ENCODE peak calls at places on chromosome 18, in nine cellular contexts. One of them, this sample, is unnamed. For H3K4me1, the result is how much of the 10 kb centered on the place peaks cover.

GRCh38 chr18:67068608-67069007 is 447.9 kb downstream of the DSEL start:
- DNase-seq in mammary epithelial cell: no peak
- DNase-seq in A549: no peak
- DNase-seq in heart left ventricle: no peak
- DNase-seq in tibial artery: no peak
- DNase-seq in body of pancreas: no peak
- DNase-seq in lower lobe of right lung: no peak
- DNase-seq in ovary: no peak
- DNase-seq in pancreas: no peak
- DNase-seq in this sample: no peak

GRCh38 chr18:23740105-23740830 is 51.0 kb downstream of the LAMA3 start:
- DNase-seq in pancreas: no peak
- DNase-seq in body of pancreas: no peak
- DNase-seq in tibial artery: no peak
- DNase-seq in ovary: no peak
- DNase-seq in A549: no peak
- DNase-seq in heart left ventricle: no peak
- DNase-seq in mammary epithelial cell: peak
- DNase-seq in lower lobe of right lung: no peak
- DNase-seq in this sample: no peak

GRCh38 chr18:71443726-71444480 is 1100.2 kb downstream of the CBLN2 start:
- DNase-seq in ovary: no peak
- DNase-seq in tibial artery: no peak
- DNase-seq in lower lobe of right lung: no peak
- DNase-seq in mammary epithelial cell: no peak
- DNase-seq in heart left ventricle: no peak
- DNase-seq in pancreas: no peak
- DNase-seq in A549: no peak
- DNase-seq in body of pancreas: no peak
- DNase-seq in this sample: no peak

GRCh38 chr18:67133669-67134068 is 382.9 kb downstream of the DSEL start:
- DNase-seq in ovary: no peak
- DNase-seq in A549: no peak
- DNase-seq in pancreas: no peak
- DNase-seq in heart left ventricle: no peak
- DNase-seq in lower lobe of right lung: no peak
- DNase-seq in body of pancreas: no peak
- DNase-seq in mammary epithelial cell: no peak
- DNase-seq in tibial artery: no peak
- DNase-seq in this sample: no peak

GRCh38 chr18:72652990-72653593 is 109.0 kb upstream of the CBLN2 start:
- DNase-seq in lower lobe of right lung: no peak
- DNase-seq in A549: peak
- DNase-seq in body of pancreas: peak
- DNase-seq in tibial artery: no peak
- DNase-seq in pancreas: peak
- DNase-seq in ovary: peak
- DNase-seq in mammary epithelial cell: peak
- DNase-seq in heart left ventricle: no peak
- DNase-seq in this sample: no peak

GRCh38 chr18:70418551-70419311 is 129.9 kb downstream of the SOCS6 start:
- DNase-seq in mammary epithelial cell: no peak
- DNase-seq in ovary: no peak
- DNase-seq in heart left ventricle: no peak
- DNase-seq in body of pancreas: no peak
- DNase-seq in pancreas: no peak
- DNase-seq in A549: no peak
- DNase-seq in tibial artery: no peak
- DNase-seq in lower lobe of right lung: no peak
- DNase-seq in this sample: no peak

GRCh38 chr18:39241534-39241933 is 1675.9 kb upstream of the CELF4 start:
- DNase-seq in tibial artery: no peak
- DNase-seq in body of pancreas: no peak
- DNase-seq in lower lobe of right lung: no peak
- DNase-seq in ovary: no peak
- DNase-seq in A549: no peak
- DNase-seq in pancreas: no peak
- DNase-seq in heart left ventricle: no peak
- DNase-seq in mammary epithelial cell: no peak
- DNase-seq in this sample: no peak

GRCh38 chr18:31619291-31619690 is 27.6 kb downstream of the TTR start:
- DNase-seq in pancreas: no peak
- DNase-seq in tibial artery: no peak
- DNase-seq in heart left ventricle: no peak
- DNase-seq in ovary: no peak
- DNase-seq in mammary epithelial cell: peak
- DNase-seq in lower lobe of right lung: no peak
- DNase-seq in body of pancreas: no peak
- DNase-seq in A549: no peak
- DNase-seq in this sample: no peak

GRCh38 chr18:75408554-75409506 is 18.7 kb downstream of the SMIM21 start:
- DNase-seq in mammary epithelial cell: peak
- DNase-seq in pancreas: no peak
- DNase-seq in body of pancreas: no peak
- DNase-seq in tibial artery: no peak
- DNase-seq in heart left ventricle: no peak
- DNase-seq in lower lobe of right lung: no peak
- DNase-seq in ovary: no peak
- DNase-seq in A549: peak
- DNase-seq in this sample: no peak

GRCh38 chr18:8247700-8248099 is 361.5 kb upstream of the RAB12 start:
- DNase-seq in lower lobe of right lung: no peak
- DNase-seq in ovary: no peak
- DNase-seq in tibial artery: no peak
- DNase-seq in heart left ventricle: no peak
- DNase-seq in mammary epithelial cell: no peak
- DNase-seq in pancreas: no peak
- DNase-seq in A549: no peak
- DNase-seq in body of pancreas: no peak
- DNase-seq in this sample: no peak

GRCh38 chr18:76328145-76328544 is 166.9 kb downstream of the ZNF516 start:
- DNase-seq in lower lobe of right lung: no peak
- DNase-seq in heart left ventricle: no peak
- DNase-seq in A549: no peak
- DNase-seq in tibial artery: no peak
- DNase-seq in ovary: no peak
- DNase-seq in pancreas: no peak
- DNase-seq in mammary epithelial cell: no peak
- DNase-seq in body of pancreas: no peak
- DNase-seq in this sample: no peak

GRCh38 chr18:58788971-58789797 is 75.5 kb upstream of the ZNF532 start:
- DNase-seq in mammary epithelial cell: peak
- DNase-seq in A549: peak
- DNase-seq in body of pancreas: no peak
- DNase-seq in pancreas: no peak
- DNase-seq in lower lobe of right lung: no peak
- DNase-seq in ovary: peak
- DNase-seq in heart left ventricle: peak
- DNase-seq in tibial artery: no peak
- DNase-seq in this sample: no peak

GRCh38 chr18:57441395-57441794 is 6.2 kb downstream of the ONECUT2 start:
- DNase-seq in tibial artery: no peak
- DNase-seq in pancreas: no peak
- DNase-seq in heart left ventricle: no peak
- DNase-seq in mammary epithelial cell: peak
- DNase-seq in ovary: no peak
- DNase-seq in body of pancreas: no peak
- DNase-seq in A549: no peak
- DNase-seq in lower lobe of right lung: no peak
- DNase-seq in this sample: no peak

GRCh38 chr18:4107049-4107459 is 348.1 kb downstream of the DLGAP1 start:
- DNase-seq in pancreas: no peak
- DNase-seq in lower lobe of right lung: no peak
- DNase-seq in body of pancreas: no peak
- DNase-seq in A549: no peak
- DNase-seq in ovary: no peak
- DNase-seq in heart left ventricle: no peak
- DNase-seq in tibial artery: no peak
- DNase-seq in mammary epithelial cell: no peak
- DNase-seq in this sample: no peak
- H3K4me3 ChIP-seq in pancreas: no peak
- H3K4me3 ChIP-seq in lower lobe of right lung: no peak
- H3K4me3 ChIP-seq in body of pancreas: no peak
- H3K4me3 ChIP-seq in A549: no peak
- H3K4me3 ChIP-seq in ovary: no peak
- H3K4me3 ChIP-seq in heart left ventricle: no peak
- H3K4me3 ChIP-seq in tibial artery: peak
- H3K4me3 ChIP-seq in mammary epithelial cell: no peak
- H3K4me3 ChIP-seq in this sample: no peak

GRCh38 chr18:53004798-53005197 is 664.8 kb downstream of the DCC start:
- DNase-seq in mammary epithelial cell: no peak
- DNase-seq in ovary: no peak
- DNase-seq in tibial artery: no peak
- DNase-seq in lower lobe of right lung: no peak
- DNase-seq in A549: no peak
- DNase-seq in body of pancreas: no peak
- DNase-seq in pancreas: no peak
- DNase-seq in heart left ventricle: no peak
- DNase-seq in this sample: no peak

GRCh38 chr18:52995875-52996274 is 655.9 kb downstream of the DCC start:
- DNase-seq in heart left ventricle: no peak
- DNase-seq in body of pancreas: no peak
- DNase-seq in A549: no peak
- DNase-seq in lower lobe of right lung: no peak
- DNase-seq in ovary: no peak
- DNase-seq in pancreas: no peak
- DNase-seq in mammary epithelial cell: no peak
- DNase-seq in tibial artery: no peak
- DNase-seq in this sample: no peak

GRCh38 chr18:52999633-53000032 is 659.6 kb downstream of the DCC start:
- DNase-seq in body of pancreas: no peak
- DNase-seq in A549: no peak
- DNase-seq in ovary: no peak
- DNase-seq in heart left ventricle: no peak
- DNase-seq in pancreas: no peak
- DNase-seq in lower lobe of right lung: no peak
- DNase-seq in mammary epithelial cell: no peak
- DNase-seq in tibial artery: no peak
- DNase-seq in this sample: no peak
- TF ChIP-seq CTCF in body of pancreas: no peak
- TF ChIP-seq CTCF in A549: no peak
- TF ChIP-seq CTCF in ovary: no peak
- TF ChIP-seq CTCF in heart left ventricle: no peak
- TF ChIP-seq CTCF in pancreas: no peak
- TF ChIP-seq CTCF in lower lobe of right lung: no peak
- TF ChIP-seq CTCF in mammary epithelial cell: no peak
- TF ChIP-seq CTCF in tibial artery: no peak
- TF ChIP-seq CTCF in this sample: peak

GRCh38 chr18:27665264-27665799 is 480.2 kb upstream of the CHST9 start:
- DNase-seq in A549: no peak
- DNase-seq in tibial artery: no peak
- DNase-seq in heart left ventricle: no peak
- DNase-seq in lower lobe of right lung: no peak
- DNase-seq in pancreas: no peak
- DNase-seq in body of pancreas: no peak
- DNase-seq in mammary epithelial cell: no peak
- DNase-seq in ovary: no peak
- DNase-seq in this sample: no peak

GRCh38 chr18:27667064-27667463 is 482.0 kb upstream of the CHST9 start:
- DNase-seq in body of pancreas: no peak
- DNase-seq in pancreas: no peak
- DNase-seq in ovary: no peak
- DNase-seq in A549: no peak
- DNase-seq in lower lobe of right lung: no peak
- DNase-seq in heart left ventricle: no peak
- DNase-seq in tibial artery: no peak
- DNase-seq in mammary epithelial cell: no peak
- DNase-seq in this sample: no peak

GRCh38 chr18:27666070-27666469 is 481.0 kb upstream of the CHST9 start:
- DNase-seq in lower lobe of right lung: no peak
- DNase-seq in heart left ventricle: no peak
- DNase-seq in A549: no peak
- DNase-seq in mammary epithelial cell: no peak
- DNase-seq in body of pancreas: no peak
- DNase-seq in tibial artery: no peak
- DNase-seq in ovary: no peak
- DNase-seq in pancreas: no peak
- DNase-seq in this sample: no peak

GRCh38 chr18:27661320-27662049 is 476.4 kb upstream of the CHST9 start:
- DNase-seq in mammary epithelial cell: no peak
- DNase-seq in pancreas: no peak
- DNase-seq in lower lobe of right lung: no peak
- DNase-seq in tibial artery: no peak
- DNase-seq in body of pancreas: no peak
- DNase-seq in ovary: no peak
- DNase-seq in A549: no peak
- DNase-seq in heart left ventricle: no peak
- DNase-seq in this sample: no peak

DNA sequence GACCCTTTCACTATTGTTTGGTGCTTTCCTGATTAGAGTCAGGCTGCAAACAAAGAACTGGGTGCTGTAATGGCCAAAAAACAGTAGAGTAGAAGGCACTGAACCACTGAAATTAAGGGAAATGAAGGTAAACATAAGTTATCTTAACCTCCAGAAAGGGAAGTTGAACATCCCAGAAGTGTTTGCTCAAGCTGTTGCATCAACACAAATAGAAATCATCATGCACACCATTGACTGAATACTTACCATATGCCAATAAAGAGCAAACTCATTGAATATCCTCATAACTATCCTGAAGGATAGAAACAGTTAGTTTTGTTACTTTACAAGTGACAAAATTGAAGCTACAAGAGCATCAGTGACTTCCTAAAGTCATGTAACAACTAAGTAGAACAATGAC is 477.4 kb upstream of the CHST9 start:
- DNase-seq in pancreas: no peak
- DNase-seq in lower lobe of right lung: no peak
- DNase-seq in A549: no peak
- DNase-seq in mammary epithelial cell: no peak
- DNase-seq in heart left ventricle: no peak
- DNase-seq in tibial artery: no peak
- DNase-seq in ovary: no peak
- DNase-seq in body of pancreas: no peak
- DNase-seq in this sample: no peak
- H3K4me1 ChIP-seq in pancreas: under half
- H3K4me1 ChIP-seq in lower lobe of right lung: under half
- H3K4me1 ChIP-seq in A549: under half
- H3K4me1 ChIP-seq in mammary epithelial cell: under half
- H3K4me1 ChIP-seq in heart left ventricle: under half
- H3K4me1 ChIP-seq in tibial artery: under half
- H3K4me1 ChIP-seq in ovary: under half
- H3K4me1 ChIP-seq in body of pancreas: under half
- H3K4me1 ChIP-seq in this sample: under half

DNA sequence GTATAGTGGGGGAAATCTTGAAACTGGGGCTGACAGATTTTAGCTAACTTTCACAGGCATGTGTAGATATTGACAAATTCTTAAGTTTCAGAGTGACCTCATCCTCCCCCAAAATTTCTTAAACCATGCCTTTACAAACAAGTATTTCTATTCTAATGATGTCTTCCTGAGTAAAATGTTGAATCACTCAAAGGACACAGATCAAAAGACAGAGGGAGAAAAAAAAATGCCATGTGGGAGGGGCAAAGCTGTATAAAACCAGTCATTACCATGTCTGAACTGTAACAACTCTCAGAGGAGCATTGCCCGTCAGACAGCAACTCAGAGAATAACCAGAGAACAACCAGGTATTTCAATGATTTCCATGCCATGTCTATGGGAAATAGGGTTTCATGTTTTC is at the start of gene SERPINB2:
- DNase-seq in tibial artery: no peak
- DNase-seq in mammary epithelial cell: peak
- DNase-seq in heart left ventricle: no peak
- DNase-seq in pancreas: no peak
- DNase-seq in body of pancreas: no peak
- DNase-seq in ovary: no peak
- DNase-seq in lower lobe of right lung: no peak
- DNase-seq in A549: no peak
- DNase-seq in this sample: no peak
- H3K4me3 ChIP-seq in tibial artery: no peak
- H3K4me3 ChIP-seq in mammary epithelial cell: no peak
- H3K4me3 ChIP-seq in heart left ventricle: no peak
- H3K4me3 ChIP-seq in pancreas: no peak
- H3K4me3 ChIP-seq in body of pancreas: no peak
- H3K4me3 ChIP-seq in ovary: no peak
- H3K4me3 ChIP-seq in lower lobe of right lung: no peak
- H3K4me3 ChIP-seq in A549: no peak
- H3K4me3 ChIP-seq in this sample: no peak

This sample was measured in upper lobe of right lung.